ENCODE peak calls at places on chromosomes 13 and 19, in nine cellular contexts. M, I, V, Q, L, U, P, Y and C are unnamed samples. For H3K4me1 and H3K9me3, the result is how much of the 10 kb centered on the place peaks cover.

GRCh38 chr19:2274937-2275535 is 6.9 kb downstream of the PEAK3 start:
- DNase-seq in M (peak), I (peak), V (peak), Q (peak), L (peak), U (no peak), P (peak), Y (peak), C (peak)

GRCh38 chr13:29081036-29081435 is 260.9 kb downstream of the MTUS2 start:
- DNase-seq in M (no peak), I (no peak), V (no peak), Q (no peak), L (no peak), U (no peak), P (no peak), Y (no peak), C (peak)

GRCh38 chr19:42313096-42313839 is at the start of gene TMEM145:
- DNase-seq in M (peak), I (no peak), V (peak), Q (no peak), L (peak), U (no peak), P (no peak), Y (peak), C (no peak)

GRCh38 chr13:111385182-111385857 is 64.9 kb downstream of the TEX29 start:
- DNase-seq in M (no peak), I (no peak), V (no peak), Q (no peak), L (no peak), U (no peak), P (no peak), Y (no peak), C (no peak)

GRCh38 chr19:48635263-48635965 is 1.8 kb downstream of the DBP start:
- DNase-seq in M (peak), I (peak), V (peak), Q (peak), L (peak), U (peak), P (peak), Y (peak), C (peak)

GRCh38 chr13:52399708-52400107 is 6.3 kb downstream of the THSD1 start:
- DNase-seq in M (peak), I (no peak), V (no peak), Q (no peak), L (no peak), U (no peak), P (no peak), Y (no peak), C (no peak)

GRCh38 chr13:48942131-48942530 is 33.6 kb upstream of the FNDC3A start:
- DNase-seq in M (peak), I (no peak), V (no peak), Q (no peak), L (no peak), U (no peak), P (no peak), Y (no peak), C (no peak)

GRCh38 chr19:35044317-35045117 is 3.0 kb downstream of the HPN start:
- DNase-seq in M (peak), I (peak), V (peak), Q (peak), L (peak), U (peak), P (peak), Y (peak), C (peak)

GRCh38 chr13:32135655-32136054 is 104.1 kb downstream of the FRY start:
- DNase-seq in M (no peak), I (no peak), V (no peak), Q (no peak), L (no peak), U (no peak), P (no peak), Y (no peak), C (no peak)

GRCh38 chr13:49655906-49656305 is 27.6 kb downstream of the ARL11 start:
- DNase-seq in M (no peak), I (no peak), V (no peak), Q (no peak), L (no peak), U (no peak), P (no peak), Y (no peak), C (no peak)

GRCh38 chr13:60267498-60268202 is 103.9 kb upstream of the DIAPH3 start:
- DNase-seq in M (peak), I (peak), V (peak), Q (no peak), L (no peak), U (no peak), P (no peak), Y (no peak), C (no peak)

GRCh38 chr19:43467276-43467675 is 1.9 kb upstream of the LYPD3 start:
- DNase-seq in M (no peak), I (no peak), V (no peak), Q (no peak), L (no peak), U (no peak), P (no peak), Y (no peak), C (no peak)

GRCh38 chr13:89832827-89833226 is 1514.7 kb upstream of the MIR17HG start:
- DNase-seq in M (no peak), I (no peak), V (peak), Q (no peak), L (no peak), U (no peak), P (no peak), Y (no peak), C (no peak)

GRCh38 chr19:28217064-28217463 is 995.9 kb downstream of the UQCRFS1 start:
- DNase-seq in M (no peak), I (no peak), V (no peak), Q (no peak), L (no peak), U (no peak), P (no peak), Y (no peak), C (no peak)

GRCh38 chr19:58497634-58498170 is 14.1 kb downstream of the SLC27A5 start:
- DNase-seq in M (no peak), I (no peak), V (no peak), Q (no peak), L (no peak), U (no peak), P (no peak), Y (no peak), C (no peak)

GRCh38 chr13:29845440-29846056 is 4.9 kb downstream of the UBL3 start:
- DNase-seq in M (peak), I (no peak), V (no peak), Q (no peak), L (no peak), U (no peak), P (no peak), Y (no peak), C (no peak)

GRCh38 chr13:62524061-62524460 is 1108.4 kb upstream of the PCDH20 start:
- DNase-seq in M (no peak), I (no peak), V (no peak), Q (no peak), L (no peak), U (no peak), P (no peak), Y (no peak), C (no peak)

GRCh38 chr19:31356587-31357314 is 7.5 kb upstream of the TSHZ3 start:
- DNase-seq in M (no peak), I (peak), V (no peak), Q (no peak), L (peak), U (no peak), P (no peak), Y (peak), C (peak)

GRCh38 chr13:108629353-108629752 is at the start of gene MYO16:
- DNase-seq in M (no peak), I (no peak), V (no peak), Q (no peak), L (no peak), U (no peak), P (no peak), Y (no peak), C (no peak)

GRCh38 chr19:33201886-33202545 is 7.9 kb downstream of the LRP3 start:
- DNase-seq in M (no peak), I (no peak), V (no peak), Q (no peak), L (no peak), U (no peak), P (no peak), Y (no peak), C (no peak)

GRCh38 chr19:13082192-13083007 is 20.3 kb downstream of the LYL1 start:
- DNase-seq in M (peak), I (no peak), V (peak), Q (no peak), L (no peak), U (no peak), P (peak), Y (no peak), C (no peak)

GRCh38 chr13:68808456-68808855 is 1299.2 kb upstream of the ATXN8OS start:
- DNase-seq in M (no peak), I (no peak), V (no peak), Q (no peak), L (no peak), U (no peak), P (no peak), Y (no peak), C (no peak)

GRCh38 chr19:29478578-29479565 is 46.9 kb upstream of the VSTM2B start:
- DNase-seq in M (no peak), I (no peak), V (peak), Q (no peak), L (no peak), U (no peak), P (no peak), Y (peak), C (no peak)

GRCh38 chr19:11949201-11949600 is 15.6 kb upstream of the ZNF763 start:
- DNase-seq in M (no peak), I (no peak), V (no peak), Q (no peak), L (no peak), U (no peak), P (no peak), Y (no peak), C (no peak)

GRCh38 chr19:19256072-19256969 is 16.8 kb downstream of the TM6SF2 start:
- DNase-seq in M (no peak), I (no peak), V (no peak), Q (no peak), L (no peak), U (no peak), P (no peak), Y (no peak), C (no peak)

GRCh38 chr19:2634228-2634951 is 68.1 kb downstream of the GNG7 start:
- DNase-seq in M (peak), I (no peak), V (peak), Q (no peak), L (no peak), U (no peak), P (no peak), Y (no peak), C (no peak)

GRCh38 chr19:39407644-39408391 is 1.2 kb downstream of the ZFP36 start:
- DNase-seq in M (peak), I (peak), V (peak), Q (peak), L (peak), U (no peak), P (peak), Y (peak), C (peak)
- H3K4me1 ChIP-seq in M (under half), I (under half), V (under half), Q (under half), L (under half), U (under half), P (under half), Y (under half), C (half or more)

DNA sequence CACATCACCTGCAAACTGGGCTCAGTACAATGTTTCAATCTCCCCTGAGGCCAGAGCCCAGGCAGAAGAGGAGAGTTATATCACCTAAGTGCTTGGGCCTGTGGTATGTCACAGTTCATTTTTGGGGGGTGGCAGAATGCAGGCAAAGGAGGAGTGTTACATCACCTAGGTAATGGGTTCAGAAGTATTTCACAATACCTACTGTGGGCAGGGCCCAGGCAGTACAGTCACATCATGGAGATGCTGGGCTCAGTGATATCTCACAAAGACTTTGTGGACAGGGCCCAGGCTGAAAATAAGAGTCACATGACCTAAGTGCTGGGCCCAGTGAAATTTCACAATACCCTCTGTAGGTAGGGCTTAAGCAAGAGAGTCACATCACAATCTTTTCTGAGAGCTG is 12.7 kb upstream of the ZNF728 start:
- DNase-seq in M (no peak), I (no peak), V (no peak), Q (no peak), L (no peak), U (no peak), P (no peak), Y (no peak), C (no peak)
- H3K9me3 ChIP-seq in M (under half), I (half or more), V (under half), Q (under half), L (under half), U (under half), P (under half), Y (under half), C (under half)

GRCh38 chr13:24264976-24265375 is 44.4 kb upstream of the C1QTNF9 start:
- DNase-seq in M (no peak), I (peak), V (no peak), Q (no peak), L (no peak), U (no peak), P (no peak), Y (peak), C (peak)
- H3K4me1 ChIP-seq in M (under half), I (under half), V (under half), Q (under half), L (under half), U (under half), P (under half), Y (half or more), C (half or more)

DNA sequence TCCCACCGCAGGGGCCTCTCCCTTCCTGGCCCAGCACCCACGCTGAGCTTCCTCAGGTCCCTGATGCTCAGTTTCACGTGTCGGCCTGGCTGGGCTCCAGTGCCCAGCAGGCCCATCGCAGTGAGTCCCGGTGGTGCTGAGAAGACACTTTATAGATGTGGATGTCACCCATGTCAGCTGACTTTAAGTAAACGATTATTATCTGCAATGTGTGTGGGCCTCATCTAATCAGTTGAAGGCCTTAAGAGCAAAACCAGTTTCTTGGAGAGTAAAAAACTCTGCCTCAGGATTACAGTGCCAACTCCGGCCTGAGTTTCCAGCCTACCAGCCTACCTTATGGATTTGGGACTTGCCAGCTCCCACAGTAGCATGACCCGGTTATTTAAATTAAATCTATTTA is 17.3 kb upstream of the SMIM17 start:
- DNase-seq in M (no peak), I (no peak), V (no peak), Q (no peak), L (no peak), U (no peak), P (no peak), Y (no peak), C (no peak)
- H3K9me3 ChIP-seq in M (under half), I (half or more), V (under half), Q (under half), L (under half), U (half or more), P (half or more), Y (half or more), C (under half)

GRCh38 chr19:45097776-45098520 is 5.0 kb downstream of the PPP1R37 start:
- DNase-seq in M (peak), I (no peak), V (peak), Q (peak), L (peak), U (no peak), P (peak), Y (no peak), C (no peak)
- H3K4me1 ChIP-seq in M (under half), I (under half), V (half or more), Q (half or more), L (half or more), U (under half), P (under half), Y (under half), C (half or more)